ENCODE peak calls at places on chromosomes 6 and 20, in six cellular contexts. J is IMR-90, A is pancreas, N is HCT116, C is MM.1S, V is BJ. H is an unnamed sample.

GRCh38 chr6:13524801-13525508 is 37.6 kb upstream of the GFOD1 start:
- DNase-seq in N (no peak), A (no peak), J (no peak), C (no peak), V (no peak), H (no peak)

GRCh38 chr6:140445474-140446004 is 1071.1 kb upstream of the CITED2 start:
- DNase-seq in J (peak), A (no peak), C (no peak), V (no peak), N (no peak), H (peak)

GRCh38 chr6:43242908-43243648 is at the start of gene TTBK1:
- DNase-seq in C (no peak), A (peak), N (no peak), V (no peak), J (no peak), H (no peak)

GRCh38 chr6:33277663-33278391 is 904 bp downstream of the B3GALT4 start:
- DNase-seq in C (no peak), J (no peak), V (no peak), N (no peak), A (peak), H (no peak)

GRCh38 chr20:49570828-49571552 is 3.1 kb upstream of the PTGIS start:
- DNase-seq in C (no peak), J (peak), V (no peak), N (no peak), A (no peak), H (no peak)

GRCh38 chr6:142500265-142500786 is 198.5 kb downstream of the ADGRG6 start:
- DNase-seq in J (no peak), N (no peak), V (no peak), C (no peak), A (no peak), H (no peak)

GRCh38 chr6:78629154-78629721 is 238.1 kb upstream of the IRAK1BP1 start:
- DNase-seq in C (no peak), V (no peak), A (peak), N (no peak), J (peak), H (no peak)

GRCh38 chr6:77030929-77031674 is 432.2 kb downstream of the HTR1B start:
- DNase-seq in A (no peak), J (no peak), C (no peak), N (no peak), V (no peak), H (no peak)

GRCh38 chr6:112298816-112299281 is 44.5 kb upstream of the LAMA4 start:
- DNase-seq in V (peak), J (peak), A (no peak), N (peak), C (no peak), H (peak)

GRCh38 chr6:26104457-26105108 is 17.4 kb downstream of the HFE start:
- DNase-seq in C (peak), J (no peak), N (peak), V (no peak), A (peak), H (no peak)

GRCh38 chr6:149761438-149761837 is 11.9 kb downstream of the PCMT1 start:
- DNase-seq in A (no peak), C (peak), J (no peak), V (no peak), N (no peak), H (no peak)

GRCh38 chr6:140205795-140206593 is 831.5 kb upstream of the CITED2 start:
- DNase-seq in J (no peak), C (no peak), V (no peak), A (no peak), N (no peak), H (no peak)

GRCh38 chr20:24948939-24949679 is at the start of gene CST7:
- DNase-seq in V (no peak), C (no peak), N (no peak), J (no peak), A (no peak), H (peak)

GRCh38 chr20:34475979-34476736 is 40.1 kb upstream of the DYNLRB1 start:
- DNase-seq in V (no peak), C (peak), N (no peak), A (peak), J (peak), H (no peak)

GRCh38 chr6:25006565-25007001 is 70.8 kb upstream of the RIPOR2 start:
- DNase-seq in C (no peak), V (no peak), J (no peak), N (peak), A (peak), H (no peak)

GRCh38 chr6:138590796-138591709 is 91.8 kb upstream of the NHSL1 start:
- DNase-seq in J (peak), N (peak), A (peak), V (no peak), C (peak), H (peak)

GRCh38 chr6:33978593-33979150 is 167.2 kb downstream of the GRM4 start:
- DNase-seq in C (no peak), A (no peak), J (no peak), N (no peak), V (no peak), H (no peak)

GRCh38 chr6:107128577-107128976 is 13.3 kb upstream of the BEND3 start:
- DNase-seq in A (no peak), C (no peak), V (no peak), N (no peak), J (no peak), H (no peak)

GRCh38 chr6:155142902-155143609 is 120.8 kb upstream of the CLDN20 start:
- DNase-seq in J (peak), V (no peak), N (no peak), C (no peak), A (no peak), H (no peak)

GRCh38 chr20:32539063-32539816 is 45.9 kb downstream of the NOL4L start:
- DNase-seq in N (no peak), V (no peak), A (no peak), J (no peak), C (no peak), H (no peak)

GRCh38 chr20:32536861-32537656 is 48.1 kb downstream of the NOL4L start:
- DNase-seq in C (peak), N (no peak), V (no peak), J (no peak), A (peak), H (no peak)

GRCh38 chr20:32535953-32536823 is 48.9 kb downstream of the NOL4L start:
- DNase-seq in C (peak), N (peak), A (peak), J (peak), V (no peak), H (no peak)

GRCh38 chr20:32538526-32538918 is 46.6 kb downstream of the NOL4L start:
- DNase-seq in J (no peak), V (no peak), A (no peak), C (no peak), N (no peak), H (no peak)

DNA sequence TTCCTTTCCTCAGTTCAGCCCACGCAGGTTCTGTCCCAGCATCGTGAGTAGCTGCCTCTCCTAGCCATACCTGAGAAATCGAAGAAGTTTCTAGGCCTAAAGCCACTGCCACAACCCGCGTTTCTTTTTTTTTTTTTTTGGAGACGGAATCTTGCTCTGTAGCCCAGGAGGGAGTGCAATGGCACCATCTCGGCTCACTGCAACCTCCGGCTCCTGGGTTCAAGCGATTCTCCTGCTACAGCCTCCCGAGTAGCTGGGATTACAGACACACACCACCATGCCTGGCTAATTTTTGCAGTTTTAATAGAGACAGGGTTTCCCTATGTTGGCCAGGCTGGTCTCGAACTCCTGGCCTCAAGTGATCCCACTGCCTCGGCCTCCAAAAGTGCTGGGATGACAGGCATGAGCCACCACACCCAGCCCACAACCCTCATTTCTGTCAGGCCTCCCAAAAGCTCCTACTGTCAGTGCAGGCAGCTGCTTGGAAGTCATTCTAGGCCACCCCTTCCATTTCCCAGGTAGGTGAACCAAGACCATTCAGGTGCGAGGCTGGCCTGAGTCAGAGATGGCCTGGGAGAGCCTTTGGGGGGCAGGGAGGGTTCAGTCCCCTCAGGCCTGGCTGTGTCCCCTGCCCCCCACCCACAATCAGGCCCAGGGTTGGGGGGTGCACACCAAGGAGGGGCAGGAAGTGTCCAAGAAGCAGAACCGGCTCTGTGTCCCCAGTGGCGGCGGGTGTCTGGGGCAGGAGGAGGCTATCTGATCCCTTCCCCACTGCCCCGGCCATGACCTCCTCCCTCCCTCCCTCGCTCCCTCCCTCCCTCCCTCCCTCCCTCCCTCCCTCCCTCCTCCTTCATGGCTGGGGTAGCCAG is 47.2 kb downstream of the NOL4L start:
- DNase-seq in A (no peak), C (no peak), N (no peak), V (no peak), J (no peak), H (no peak)
- H3K4me3 ChIP-seq in A (peak), C (peak), N (no peak), V (no peak), J (no peak), H (no peak)

DNA sequence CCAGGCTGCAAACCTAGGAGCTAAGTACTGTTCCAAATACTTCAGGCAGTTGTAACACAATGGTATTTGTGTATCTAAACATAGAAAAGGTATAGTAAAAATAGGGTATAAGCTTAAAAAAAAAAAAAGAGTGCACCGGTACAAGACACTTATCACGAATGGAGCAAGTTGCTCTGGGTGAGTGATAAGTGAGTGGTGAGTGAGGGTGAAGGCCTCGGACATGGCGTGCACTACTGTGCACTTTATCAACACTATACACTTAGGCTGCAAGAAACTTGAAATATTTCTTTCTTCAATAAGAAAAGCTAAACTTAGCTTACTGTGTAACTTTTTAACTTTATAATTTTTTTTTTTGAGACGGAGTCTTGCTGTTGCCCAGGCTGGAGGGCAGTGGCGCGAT is 159.5 kb upstream of the PDE10A start:
- DNase-seq in C (no peak), J (no peak), A (no peak), N (no peak), V (no peak), H (no peak)
- H3K4me3 ChIP-seq in C (no peak), J (no peak), A (no peak), N (no peak), V (no peak), H (no peak)

GRCh38 chr6:147061152-147061551 is 143.1 kb upstream of the STXBP5 start:
- DNase-seq in V (no peak), A (no peak), C (no peak), J (no peak), N (no peak), H (no peak)

GRCh38 chr6:147067184-147067583 is 137.0 kb upstream of the STXBP5 start:
- DNase-seq in N (no peak), C (no peak), J (no peak), A (no peak), V (no peak), H (no peak)

GRCh38 chr6:147065786-147066185 is 138.4 kb upstream of the STXBP5 start:
- DNase-seq in N (no peak), V (no peak), A (no peak), C (no peak), J (no peak), H (no peak)

GRCh38 chr6:147060636-147061035 is 143.6 kb upstream of the STXBP5 start:
- DNase-seq in A (no peak), V (no peak), N (no peak), C (no peak), J (no peak), H (no peak)

DNA sequence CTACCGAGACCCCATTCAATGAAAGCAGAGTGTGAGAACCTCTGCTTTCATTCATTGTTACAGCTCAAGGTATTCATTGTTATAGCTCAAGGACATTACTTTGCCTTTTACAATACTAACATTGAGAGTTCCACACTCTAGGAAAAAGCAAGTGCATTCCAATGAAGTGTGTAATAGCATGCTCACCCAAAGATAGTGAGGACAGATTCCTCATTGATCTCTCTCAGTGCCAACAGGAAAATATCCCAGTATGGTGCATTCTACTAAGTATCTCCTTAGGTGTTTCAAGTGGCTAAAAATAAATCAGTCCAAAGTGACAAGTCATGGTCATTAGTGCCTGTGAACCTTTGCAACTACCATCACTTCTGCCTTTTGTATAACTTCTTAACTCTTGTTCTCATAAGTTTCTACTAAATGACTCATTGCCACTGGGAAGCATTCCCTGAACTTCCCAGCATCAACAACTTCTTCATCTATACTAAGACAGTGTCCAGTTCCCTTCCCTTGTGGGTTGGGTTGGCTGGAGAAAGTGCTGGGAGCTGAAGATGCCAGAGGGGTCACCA is 140.7 kb upstream of the STXBP5 start:
- DNase-seq in C (no peak), J (peak), N (peak), V (peak), A (no peak), H (peak)
- H3K4me3 ChIP-seq in C (no peak), J (no peak), N (no peak), V (no peak), A (no peak), H (no peak)

GRCh38 chr6:137121401-137121997 is 51.9 kb downstream of the IL22RA2 start:
- DNase-seq in N (no peak), J (no peak), C (peak), A (no peak), V (no peak), H (no peak)

GRCh38 chr6:137120748-137121147 is 52.7 kb downstream of the IL22RA2 start:
- DNase-seq in C (no peak), J (no peak), V (no peak), N (no peak), A (no peak), H (no peak)

GRCh38 chr6:137119196-137120104 is 54.0 kb downstream of the IL22RA2 start:
- DNase-seq in A (no peak), C (no peak), J (no peak), N (no peak), V (no peak), H (no peak)

GRCh38 chr6:137123078-137123477 is 50.4 kb downstream of the IL22RA2 start:
- DNase-seq in C (no peak), J (no peak), N (no peak), A (no peak), V (no peak), H (no peak)

DNA sequence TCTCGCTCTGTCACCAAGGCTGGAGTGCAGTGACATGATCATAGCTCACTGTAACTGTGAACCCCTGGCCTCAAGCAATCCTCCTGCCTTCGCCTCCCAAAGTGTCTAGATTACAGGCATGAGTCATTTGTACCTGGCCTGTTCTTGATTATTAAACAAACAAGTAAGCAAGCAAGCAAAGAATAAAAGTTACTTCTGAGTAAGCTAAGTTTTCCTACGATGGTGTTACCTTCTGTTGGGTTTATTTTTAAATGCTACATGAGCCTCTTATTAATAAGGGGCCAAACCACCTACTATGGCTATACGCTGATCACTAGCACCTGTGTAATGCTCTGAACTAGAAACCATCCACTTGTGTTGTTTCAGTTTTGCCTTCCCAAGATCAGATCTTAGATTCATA is 50.8 kb downstream of the IL22RA2 start:
- DNase-seq in C (peak), J (no peak), V (no peak), A (no peak), N (no peak), H (no peak)
- H3K4me3 ChIP-seq in C (no peak), J (no peak), V (no peak), A (no peak), N (no peak), H (no peak)

GRCh38 chr20:62806383-62807050 is 1.9 kb downstream of the OGFR start:
- DNase-seq in V (no peak), A (no peak), J (no peak), C (no peak), N (no peak), H (no peak)
- H3K4me3 ChIP-seq in V (peak), A (peak), J (peak), C (peak), N (peak), H (peak)

GRCh38 chr6:57174511-57174907 is 2.4 kb downstream of the BAG2 start:
- DNase-seq in V (no peak), A (no peak), C (no peak), N (no peak), J (no peak), H (no peak)

GRCh38 chr6:57180596-57180995 is 8.5 kb downstream of the BAG2 start:
- DNase-seq in J (no peak), V (no peak), N (no peak), A (no peak), C (no peak), H (no peak)

GRCh38 chr6:57182017-57182432 is 9.9 kb downstream of the BAG2 start:
- DNase-seq in C (no peak), A (no peak), V (no peak), N (no peak), J (peak), H (no peak)

GRCh38 chr6:57173886-57174510 is 1.9 kb downstream of the BAG2 start:
- DNase-seq in A (no peak), J (peak), V (peak), C (no peak), N (peak), H (peak)

DNA sequence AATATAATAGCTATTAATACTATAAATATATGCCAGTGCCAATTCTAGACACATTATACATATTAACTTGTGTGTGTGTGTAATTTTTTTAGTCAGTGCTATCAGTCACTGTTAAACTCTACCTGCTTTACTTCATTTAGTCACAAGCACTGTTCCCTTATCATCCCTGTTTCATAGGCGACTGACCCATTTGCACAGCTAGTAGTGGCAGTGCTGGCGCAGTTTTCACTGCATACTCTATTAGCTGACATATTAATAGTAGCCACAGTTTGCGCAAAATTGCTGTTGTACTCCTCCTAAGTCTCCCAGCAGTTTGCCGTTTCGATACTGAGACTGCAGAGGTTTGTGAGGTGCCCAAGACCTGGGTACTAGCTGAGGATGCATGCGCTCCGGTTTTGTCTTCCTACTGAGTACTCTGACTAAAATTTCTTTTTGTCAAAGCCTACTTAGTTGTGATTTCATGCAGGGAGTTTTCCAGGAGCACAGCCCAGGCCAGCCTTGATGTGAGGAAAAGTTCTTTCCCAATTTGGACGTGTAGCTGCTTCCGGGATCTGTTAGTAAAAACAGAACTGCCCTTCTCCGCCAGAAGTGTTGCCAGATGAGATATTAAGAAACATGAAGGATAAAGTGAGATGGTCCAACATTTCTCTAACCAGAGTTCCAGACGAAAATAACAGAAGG is 5.6 kb downstream of the BAG2 start:
- DNase-seq in V (no peak), J (peak), C (no peak), N (no peak), A (no peak), H (no peak)
- H3K4me3 ChIP-seq in V (no peak), J (no peak), C (no peak), N (no peak), A (no peak), H (no peak)

DNA sequence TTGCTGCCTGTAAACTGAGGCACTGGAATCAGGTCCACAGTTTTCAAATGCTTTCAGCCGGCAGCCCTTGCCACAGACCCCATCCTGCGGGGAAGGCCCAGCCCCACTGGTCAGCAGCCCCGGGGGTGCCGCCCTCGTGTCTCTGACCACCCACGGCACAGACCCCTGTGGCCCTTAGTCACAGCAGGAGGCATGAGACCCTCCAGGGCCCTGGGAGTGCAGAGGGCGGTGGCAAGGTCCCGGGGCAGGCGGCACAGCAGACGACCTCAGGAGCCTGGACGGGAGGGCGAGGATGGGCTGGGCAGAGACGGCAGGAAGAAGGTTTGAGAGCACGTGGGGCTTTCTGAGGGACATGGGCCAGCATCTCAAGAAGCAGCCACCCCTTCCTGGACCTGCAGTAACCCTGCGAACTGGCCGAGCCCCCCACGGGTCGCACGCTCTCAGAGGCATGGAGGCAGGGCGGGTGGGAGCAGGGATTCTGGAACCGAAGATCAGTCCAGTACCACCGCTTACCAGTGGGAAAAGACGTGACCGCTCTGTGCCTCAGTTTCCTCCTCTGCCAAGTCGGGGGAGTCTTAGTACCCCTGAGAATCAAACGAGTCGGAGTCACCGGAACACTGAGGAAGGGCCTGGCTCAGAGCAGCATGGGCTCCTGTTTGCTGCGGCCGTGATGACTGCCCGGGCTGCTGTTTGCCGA is 140.7 kb downstream of the TAF4 start:
- DNase-seq in J (no peak), N (no peak), A (no peak), C (no peak), V (no peak), H (no peak)
- H3K4me3 ChIP-seq in J (no peak), N (peak), A (no peak), C (no peak), V (no peak), H (no peak)

H was measured in AG09309.